ENCODE peak calls at places on chromosomes 3 and 15, in four cellular contexts. One of them, this sample, is unnamed.
A peak's percentile ranks its signal among the peaks of the same experiment; 100 is the strongest.

GRCh38 chr3:9403463-9403862 is 6.0 kb downstream of the SETD5 start:
- DNase-seq in HepG2: no peak
- DNase-seq in GM12878: no peak
- DNase-seq in K562: no peak
- DNase-seq in this sample: no peak

GRCh38 chr3:168996622-168997021 is 666.9 kb downstream of the MECOM start:
- DNase-seq in GM12878: no peak
- DNase-seq in K562: no peak
- DNase-seq in HepG2: peak; percentile 27
- DNase-seq in this sample: no peak

GRCh38 chr3:120481056-120481455 is 30.3 kb upstream of the FSTL1 start:
- DNase-seq in K562: no peak
- DNase-seq in GM12878: no peak
- DNase-seq in HepG2: no peak
- DNase-seq in this sample: no peak

GRCh38 chr3:31106204-31106603 is 211.7 kb upstream of the GADL1 start:
- DNase-seq in K562: no peak
- DNase-seq in GM12878: no peak
- DNase-seq in HepG2: peak; percentile 3
- DNase-seq in this sample: no peak

GRCh38 chr3:183185696-183186095 is 23.2 kb upstream of the LAMP3 start:
- DNase-seq in HepG2: no peak
- DNase-seq in GM12878: peak; percentile 26
- DNase-seq in K562: no peak
- DNase-seq in this sample: peak; percentile 83

GRCh38 chr3:178063475-178063874 is 472.8 kb upstream of the KCNMB2 start:
- DNase-seq in GM12878: no peak
- DNase-seq in K562: no peak
- DNase-seq in HepG2: no peak
- DNase-seq in this sample: peak; percentile 52

GRCh38 chr3:113747719-113748046 is 848 bp downstream of the ATP6V1A start:
- DNase-seq in K562: no peak
- DNase-seq in GM12878: peak; percentile 30
- DNase-seq in HepG2: peak; percentile 9
- DNase-seq in this sample: no peak

GRCh38 chr3:157533298-157533870 is 30.2 kb upstream of the VEPH1 start:
- DNase-seq in K562: no peak
- DNase-seq in GM12878: no peak
- DNase-seq in HepG2: no peak
- DNase-seq in this sample: peak; percentile 95

GRCh38 chr3:187319699-187320302 is 28.3 kb upstream of the MASP1 start:
- DNase-seq in HepG2: peak; percentile 35
- DNase-seq in K562: peak; percentile 63
- DNase-seq in GM12878: peak; percentile 17
- DNase-seq in this sample: peak; percentile 53

GRCh38 chr3:143795849-143796248 is 52.4 kb downstream of the SLC9A9 start:
- DNase-seq in K562: no peak
- DNase-seq in GM12878: no peak
- DNase-seq in HepG2: no peak
- DNase-seq in this sample: no peak

GRCh38 chr3:67947808-67948508 is 293.5 kb upstream of the SUCLG2 start:
- DNase-seq in K562: no peak
- DNase-seq in GM12878: no peak
- DNase-seq in HepG2: peak; percentile 70
- DNase-seq in this sample: no peak

GRCh38 chr3:24018784-24019570 is 73.9 kb downstream of the NR1D2 start:
- DNase-seq in K562: no peak
- DNase-seq in HepG2: no peak
- DNase-seq in GM12878: no peak
- DNase-seq in this sample: no peak

GRCh38 chr3:64673159-64673715 is 14.6 kb downstream of the ADAMTS9 start:
- DNase-seq in GM12878: no peak
- DNase-seq in K562: no peak
- DNase-seq in HepG2: no peak
- DNase-seq in this sample: no peak

GRCh38 chr15:51191072-51191665 is 96.5 kb upstream of the TNFAIP8L3 start:
- DNase-seq in HepG2: no peak
- DNase-seq in K562: no peak
- DNase-seq in GM12878: no peak
- DNase-seq in this sample: peak; percentile 28

GRCh38 chr3:184498986-184499606 is 62.5 kb upstream of the EPHB3 start:
- DNase-seq in GM12878: no peak
- DNase-seq in K562: no peak
- DNase-seq in HepG2: no peak
- DNase-seq in this sample: no peak

GRCh38 chr3:143998266-143998665 is 26.6 kb downstream of the DIPK2A start:
- DNase-seq in K562: no peak
- DNase-seq in GM12878: no peak
- DNase-seq in HepG2: no peak
- DNase-seq in this sample: no peak

GRCh38 chr15:62426387-62426956 is 261.4 kb upstream of the C2CD4B start:
- DNase-seq in GM12878: no peak
- DNase-seq in K562: no peak
- DNase-seq in HepG2: peak; percentile 18
- DNase-seq in this sample: no peak

GRCh38 chr15:32641517-32642059 is at the start of gene SCG5:
- DNase-seq in GM12878: no peak
- DNase-seq in K562: peak; percentile 68
- DNase-seq in HepG2: no peak
- DNase-seq in this sample: peak; percentile 13

GRCh38 chr15:32642667-32643425 is 1.3 kb downstream of the SCG5 start:
- DNase-seq in GM12878: no peak
- DNase-seq in K562: no peak
- DNase-seq in HepG2: no peak
- DNase-seq in this sample: no peak

GRCh38 chr15:32637704-32638103 is 3.8 kb upstream of the SCG5 start:
- DNase-seq in K562: no peak
- DNase-seq in HepG2: no peak
- DNase-seq in GM12878: no peak
- DNase-seq in this sample: no peak

GRCh38 chr15:32636410-32636809 is 5.1 kb upstream of the SCG5 start:
- DNase-seq in HepG2: no peak
- DNase-seq in GM12878: no peak
- DNase-seq in K562: no peak
- DNase-seq in this sample: no peak

GRCh38 chr15:32636908-32637567 is 4.5 kb upstream of the SCG5 start:
- DNase-seq in K562: no peak
- DNase-seq in GM12878: no peak
- DNase-seq in HepG2: no peak
- DNase-seq in this sample: no peak
- TF ChIP-seq POLR2A in K562: no peak
- TF ChIP-seq POLR2A in GM12878: no peak
- TF ChIP-seq POLR2A in HepG2: no peak
- TF ChIP-seq POLR2A in this sample: no peak

GRCh38 chr3:112376996-112377395 is 44.0 kb downstream of the CD200 start:
- DNase-seq in HepG2: no peak
- DNase-seq in K562: no peak
- DNase-seq in GM12878: no peak
- DNase-seq in this sample: peak; percentile 76
- TF ChIP-seq MYC in HepG2: no peak
- TF ChIP-seq MYC in K562: no peak
- TF ChIP-seq MYC in GM12878: no peak
- TF ChIP-seq MYC in this sample: no peak

DNA sequence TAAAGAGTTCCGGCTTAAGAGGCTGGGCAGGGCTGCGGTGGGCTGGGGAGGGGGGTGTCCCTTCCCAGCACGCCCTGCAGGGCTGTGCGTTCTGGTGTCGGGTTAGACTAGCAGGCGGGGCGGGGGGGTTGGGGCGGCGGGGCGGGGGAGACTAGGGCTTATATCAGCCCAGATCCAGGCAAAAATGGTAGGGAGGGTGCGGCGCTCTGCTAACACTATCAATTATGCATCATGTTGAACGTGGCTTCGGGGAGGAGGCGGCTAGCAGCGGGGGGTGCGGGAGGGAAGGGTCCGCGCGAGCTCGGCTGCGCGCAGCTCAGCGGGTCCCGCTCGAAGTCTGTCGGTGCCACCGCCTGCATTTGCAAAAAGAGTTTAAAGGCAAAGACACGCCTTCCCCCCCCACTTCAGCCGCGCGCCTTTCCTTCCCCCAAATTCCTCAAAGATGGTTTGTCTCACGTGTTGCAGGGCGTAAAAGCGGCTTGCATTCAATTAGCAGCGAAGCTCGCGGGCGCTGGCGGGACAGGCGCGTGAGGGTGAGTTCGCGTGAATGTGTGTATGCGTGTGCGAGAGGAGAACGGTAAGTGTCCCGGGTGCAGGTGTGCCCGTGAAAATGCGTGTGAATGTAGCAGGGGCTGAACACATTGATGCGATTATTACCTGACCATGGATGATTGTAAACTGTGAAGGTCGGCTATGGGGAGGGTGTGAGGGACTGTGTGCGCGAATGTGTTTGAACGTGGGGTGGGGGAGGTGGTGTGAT is at the start of gene ISLR2:
- DNase-seq in K562: peak; percentile 43
- DNase-seq in HepG2: no peak
- DNase-seq in GM12878: no peak
- DNase-seq in this sample: no peak
- TF ChIP-seq EZH2 in K562: no peak
- TF ChIP-seq EZH2 in HepG2: no peak
- TF ChIP-seq EZH2 in GM12878: no peak
- TF ChIP-seq EZH2 in this sample: peak; percentile 17

DNA sequence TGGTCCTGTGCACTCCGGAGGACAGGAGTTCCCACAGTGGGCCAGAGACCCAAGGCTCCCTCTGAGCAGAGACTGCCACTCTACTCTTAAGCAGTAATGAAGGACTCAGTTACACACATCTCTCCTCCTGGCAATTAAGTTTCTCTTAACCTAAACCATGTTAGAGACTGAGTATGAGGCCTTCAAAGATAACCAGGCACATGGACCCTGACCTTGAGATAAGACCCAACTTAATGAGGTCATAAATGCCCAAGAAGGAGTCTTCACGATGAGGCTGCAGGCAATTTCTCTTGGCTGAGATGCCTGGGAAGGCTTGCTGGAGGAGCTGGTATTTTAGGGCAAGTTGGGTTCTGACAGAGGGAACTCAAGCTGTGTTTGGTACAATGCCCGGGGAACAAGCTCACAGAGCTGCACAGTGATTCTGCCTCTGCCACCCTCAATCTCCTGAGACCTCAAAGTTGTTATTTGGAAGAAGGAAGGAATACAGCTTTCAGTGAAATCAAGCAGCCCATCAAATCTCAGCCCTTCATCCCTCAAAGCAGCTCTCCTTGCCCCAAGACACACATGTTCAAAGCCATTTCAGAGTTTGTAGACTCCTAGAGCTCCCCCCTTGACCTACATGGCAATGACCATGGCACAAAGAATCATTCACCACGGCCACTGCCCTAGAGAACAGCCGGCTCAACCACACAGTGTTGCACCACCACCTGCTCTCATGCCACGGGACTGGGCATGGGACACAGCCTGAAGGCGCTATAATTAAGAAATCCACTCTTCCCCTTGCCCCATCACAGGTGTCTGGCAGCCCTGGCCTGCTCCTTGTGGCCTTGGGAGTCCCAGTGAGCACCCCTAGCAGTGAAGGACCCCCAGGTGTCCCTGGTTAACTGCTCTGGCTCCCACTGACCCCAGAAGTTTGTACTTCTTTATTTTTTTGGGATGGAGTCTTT is 7.1 kb downstream of the RMDN3 start:
- DNase-seq in K562: no peak
- DNase-seq in GM12878: no peak
- DNase-seq in HepG2: no peak
- DNase-seq in this sample: no peak
- TF ChIP-seq POLR2A in K562: no peak
- TF ChIP-seq POLR2A in GM12878: no peak
- TF ChIP-seq POLR2A in HepG2: no peak
- TF ChIP-seq POLR2A in this sample: no peak

GRCh38 chr3:13352621-13353131 is 67.4 kb downstream of the NUP210 start:
- DNase-seq in GM12878: no peak
- DNase-seq in HepG2: no peak
- DNase-seq in K562: peak; percentile 93
- DNase-seq in this sample: no peak
- TF ChIP-seq MYC in GM12878: no peak
- TF ChIP-seq MYC in HepG2: no peak
- TF ChIP-seq MYC in K562: peak; percentile 29
- TF ChIP-seq MYC in this sample: no peak

DNA sequence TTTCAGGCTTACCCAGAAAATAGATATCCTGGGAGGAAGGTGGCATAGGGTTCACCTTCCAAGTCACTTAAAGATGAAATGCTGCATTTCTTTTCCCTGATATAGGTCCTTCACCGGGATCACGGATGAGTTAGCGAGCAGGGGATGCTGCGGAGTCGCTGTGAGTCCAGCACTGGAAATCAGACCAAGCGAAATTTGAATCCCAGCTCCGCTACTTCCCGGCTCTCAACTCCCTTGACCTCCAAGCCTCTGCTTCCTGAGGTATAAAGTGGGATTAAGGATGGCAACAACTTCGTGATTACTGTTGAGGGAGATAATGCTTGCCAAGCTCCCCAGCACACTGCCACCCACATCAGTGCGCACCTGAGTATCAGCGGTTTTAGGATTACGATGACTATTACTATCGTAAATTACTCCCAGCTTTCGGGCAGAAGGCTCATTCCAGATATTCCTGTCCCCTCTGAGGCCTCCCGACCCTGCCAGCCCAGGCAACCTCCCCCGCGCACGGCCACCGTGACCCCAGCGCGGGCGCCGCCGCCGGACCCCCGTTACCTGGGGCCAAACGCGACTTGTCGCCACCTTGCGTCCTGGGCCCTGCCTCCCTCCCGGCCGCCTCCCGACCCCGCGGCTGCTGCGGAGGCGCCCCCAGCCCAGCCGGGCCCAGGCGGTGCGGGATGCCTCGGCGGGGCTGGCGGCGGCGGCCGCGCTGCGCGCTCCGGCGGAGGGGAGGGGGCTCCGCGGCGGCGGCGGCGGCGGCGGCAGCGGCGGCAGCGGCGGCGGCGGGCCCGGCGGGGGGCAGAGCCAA is 542 bp upstream of the GPR27 start:
- DNase-seq in HepG2: no peak
- DNase-seq in GM12878: no peak
- DNase-seq in K562: no peak
- DNase-seq in this sample: no peak
- TF ChIP-seq EZH2 in HepG2: peak; percentile 73
- TF ChIP-seq EZH2 in GM12878: peak; percentile 49
- TF ChIP-seq EZH2 in K562: no peak
- TF ChIP-seq EZH2 in this sample: peak; percentile 49

GRCh38 chr15:64665179-64665578 is 110.2 kb downstream of the RBPMS2 start:
- DNase-seq in HepG2: no peak
- DNase-seq in K562: no peak
- DNase-seq in GM12878: no peak
- DNase-seq in this sample: no peak
- TF ChIP-seq POLR2A in HepG2: no peak
- TF ChIP-seq POLR2A in K562: no peak
- TF ChIP-seq POLR2A in GM12878: no peak
- TF ChIP-seq POLR2A in this sample: no peak

DNA sequence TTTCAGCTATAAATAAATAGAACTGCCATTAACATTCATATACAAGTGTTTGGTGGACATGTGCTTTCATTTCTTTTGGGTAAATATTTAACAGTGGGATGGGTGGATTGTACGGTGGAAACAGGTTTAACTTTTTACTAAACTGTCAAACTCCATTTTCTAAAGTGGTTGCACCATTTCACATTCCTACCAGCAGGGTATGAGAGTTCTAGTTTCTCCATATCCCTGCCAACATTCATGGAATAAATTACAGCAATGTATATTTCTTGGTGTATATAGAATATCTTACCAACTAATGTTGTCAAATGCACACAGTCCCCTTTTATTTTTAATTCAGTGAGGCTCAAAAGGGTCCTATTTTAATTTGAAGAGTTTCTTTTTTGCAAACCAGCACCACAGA is 71.3 kb upstream of the CTXND1 start:
- DNase-seq in HepG2: no peak
- DNase-seq in K562: no peak
- DNase-seq in GM12878: no peak
- DNase-seq in this sample: no peak
- TF ChIP-seq MYC in HepG2: no peak
- TF ChIP-seq MYC in K562: no peak
- TF ChIP-seq MYC in GM12878: no peak
- TF ChIP-seq MYC in this sample: no peak

This sample was measured in endothelial cell of umbilical vein.